ENCODE peak calls at places on chromosomes 13 and 19, in seven cellular contexts. One of them, this sample, is unnamed.

GRCh38 chr19:17616961-17617806 is 61.7 kb downstream of the COLGALT1 start:
- DNase-seq in activated T-cell treated with anti-CD3 and anti-CD28 coated beads, Interleukin-2, amount 50 U/mL, for 24 hours: no peak
- DNase-seq in fibroblast of the conjunctiva: no peak
- DNase-seq in stimulated activated CD8-positive, alpha-beta memory T cell treated with anti-CD3 and anti-CD28 coated beads, Interleukin-12 subunit alpha, Interleukin-12 subunit beta, amount 100 ng/mL, for 4 hours: no peak
- DNase-seq in activated CD4-positive, alpha-beta T cell treated with anti-CD3 and anti-CD28 coated beads, Interleukin-2, amount 50 U/mL, for 24 hours: no peak
- DNase-seq in SHP77: no peak
- DNase-seq in brain microvascular endothelial cell: peak
- DNase-seq in this sample: no peak

GRCh38 chr13:30331331-30331771 is 24.0 kb upstream of the KATNAL1 start:
- DNase-seq in activated CD4-positive, alpha-beta T cell treated with anti-CD3 and anti-CD28 coated beads, Interleukin-2, amount 50 U/mL, for 24 hours: no peak
- DNase-seq in SHP77: no peak
- DNase-seq in activated T-cell treated with anti-CD3 and anti-CD28 coated beads, Interleukin-2, amount 50 U/mL, for 24 hours: no peak
- DNase-seq in stimulated activated CD8-positive, alpha-beta memory T cell treated with anti-CD3 and anti-CD28 coated beads, Interleukin-12 subunit alpha, Interleukin-12 subunit beta, amount 100 ng/mL, for 4 hours: no peak
- DNase-seq in fibroblast of the conjunctiva: no peak
- DNase-seq in brain microvascular endothelial cell: no peak
- DNase-seq in this sample: no peak

GRCh38 chr13:40052954-40053353 is 397.5 kb downstream of the COG6 start:
- DNase-seq in stimulated activated CD8-positive, alpha-beta memory T cell treated with anti-CD3 and anti-CD28 coated beads, Interleukin-12 subunit alpha, Interleukin-12 subunit beta, amount 100 ng/mL, for 4 hours: no peak
- DNase-seq in activated CD4-positive, alpha-beta T cell treated with anti-CD3 and anti-CD28 coated beads, Interleukin-2, amount 50 U/mL, for 24 hours: no peak
- DNase-seq in fibroblast of the conjunctiva: no peak
- DNase-seq in brain microvascular endothelial cell: no peak
- DNase-seq in SHP77: no peak
- DNase-seq in activated T-cell treated with anti-CD3 and anti-CD28 coated beads, Interleukin-2, amount 50 U/mL, for 24 hours: no peak
- DNase-seq in this sample: no peak

GRCh38 chr13:37429976-37430375 is 168.6 kb downstream of the POSTN start:
- DNase-seq in activated CD4-positive, alpha-beta T cell treated with anti-CD3 and anti-CD28 coated beads, Interleukin-2, amount 50 U/mL, for 24 hours: no peak
- DNase-seq in stimulated activated CD8-positive, alpha-beta memory T cell treated with anti-CD3 and anti-CD28 coated beads, Interleukin-12 subunit alpha, Interleukin-12 subunit beta, amount 100 ng/mL, for 4 hours: no peak
- DNase-seq in brain microvascular endothelial cell: peak
- DNase-seq in fibroblast of the conjunctiva: peak
- DNase-seq in activated T-cell treated with anti-CD3 and anti-CD28 coated beads, Interleukin-2, amount 50 U/mL, for 24 hours: no peak
- DNase-seq in SHP77: no peak
- DNase-seq in this sample: no peak

GRCh38 chr19:35776102-35776788 is 881 bp downstream of the ARHGAP33 start:
- DNase-seq in SHP77: no peak
- DNase-seq in fibroblast of the conjunctiva: no peak
- DNase-seq in activated CD4-positive, alpha-beta T cell treated with anti-CD3 and anti-CD28 coated beads, Interleukin-2, amount 50 U/mL, for 24 hours: no peak
- DNase-seq in brain microvascular endothelial cell: no peak
- DNase-seq in activated T-cell treated with anti-CD3 and anti-CD28 coated beads, Interleukin-2, amount 50 U/mL, for 24 hours: no peak
- DNase-seq in stimulated activated CD8-positive, alpha-beta memory T cell treated with anti-CD3 and anti-CD28 coated beads, Interleukin-12 subunit alpha, Interleukin-12 subunit beta, amount 100 ng/mL, for 4 hours: no peak
- DNase-seq in this sample: no peak

GRCh38 chr13:72960541-72960940 is 98.3 kb upstream of the KLF5 start:
- DNase-seq in activated T-cell treated with anti-CD3 and anti-CD28 coated beads, Interleukin-2, amount 50 U/mL, for 24 hours: no peak
- DNase-seq in brain microvascular endothelial cell: no peak
- DNase-seq in SHP77: no peak
- DNase-seq in stimulated activated CD8-positive, alpha-beta memory T cell treated with anti-CD3 and anti-CD28 coated beads, Interleukin-12 subunit alpha, Interleukin-12 subunit beta, amount 100 ng/mL, for 4 hours: no peak
- DNase-seq in activated CD4-positive, alpha-beta T cell treated with anti-CD3 and anti-CD28 coated beads, Interleukin-2, amount 50 U/mL, for 24 hours: no peak
- DNase-seq in fibroblast of the conjunctiva: no peak
- DNase-seq in this sample: no peak

GRCh38 chr13:99941086-99941485 is 30.5 kb downstream of the ZIC5 start:
- DNase-seq in brain microvascular endothelial cell: no peak
- DNase-seq in stimulated activated CD8-positive, alpha-beta memory T cell treated with anti-CD3 and anti-CD28 coated beads, Interleukin-12 subunit alpha, Interleukin-12 subunit beta, amount 100 ng/mL, for 4 hours: no peak
- DNase-seq in fibroblast of the conjunctiva: no peak
- DNase-seq in activated CD4-positive, alpha-beta T cell treated with anti-CD3 and anti-CD28 coated beads, Interleukin-2, amount 50 U/mL, for 24 hours: no peak
- DNase-seq in SHP77: peak
- DNase-seq in activated T-cell treated with anti-CD3 and anti-CD28 coated beads, Interleukin-2, amount 50 U/mL, for 24 hours: no peak
- DNase-seq in this sample: no peak

GRCh38 chr19:32865326-32865725 is 4.2 kb downstream of the SLC7A9 start:
- DNase-seq in SHP77: no peak
- DNase-seq in stimulated activated CD8-positive, alpha-beta memory T cell treated with anti-CD3 and anti-CD28 coated beads, Interleukin-12 subunit alpha, Interleukin-12 subunit beta, amount 100 ng/mL, for 4 hours: no peak
- DNase-seq in activated T-cell treated with anti-CD3 and anti-CD28 coated beads, Interleukin-2, amount 50 U/mL, for 24 hours: no peak
- DNase-seq in brain microvascular endothelial cell: no peak
- DNase-seq in activated CD4-positive, alpha-beta T cell treated with anti-CD3 and anti-CD28 coated beads, Interleukin-2, amount 50 U/mL, for 24 hours: no peak
- DNase-seq in fibroblast of the conjunctiva: no peak
- DNase-seq in this sample: no peak

GRCh38 chr13:113086991-113087922 is 18.3 kb upstream of the F7 start:
- DNase-seq in fibroblast of the conjunctiva: no peak
- DNase-seq in stimulated activated CD8-positive, alpha-beta memory T cell treated with anti-CD3 and anti-CD28 coated beads, Interleukin-12 subunit alpha, Interleukin-12 subunit beta, amount 100 ng/mL, for 4 hours: no peak
- DNase-seq in SHP77: no peak
- DNase-seq in activated CD4-positive, alpha-beta T cell treated with anti-CD3 and anti-CD28 coated beads, Interleukin-2, amount 50 U/mL, for 24 hours: no peak
- DNase-seq in activated T-cell treated with anti-CD3 and anti-CD28 coated beads, Interleukin-2, amount 50 U/mL, for 24 hours: no peak
- DNase-seq in brain microvascular endothelial cell: no peak
- DNase-seq in this sample: no peak

GRCh38 chr19:40717880-40718773 is 1.2 kb downstream of the ITPKC start:
- DNase-seq in fibroblast of the conjunctiva: no peak
- DNase-seq in activated CD4-positive, alpha-beta T cell treated with anti-CD3 and anti-CD28 coated beads, Interleukin-2, amount 50 U/mL, for 24 hours: no peak
- DNase-seq in SHP77: no peak
- DNase-seq in stimulated activated CD8-positive, alpha-beta memory T cell treated with anti-CD3 and anti-CD28 coated beads, Interleukin-12 subunit alpha, Interleukin-12 subunit beta, amount 100 ng/mL, for 4 hours: no peak
- DNase-seq in activated T-cell treated with anti-CD3 and anti-CD28 coated beads, Interleukin-2, amount 50 U/mL, for 24 hours: no peak
- DNase-seq in brain microvascular endothelial cell: no peak
- DNase-seq in this sample: no peak

GRCh38 chr13:67120872-67121531 is 109.1 kb downstream of the PCDH9 start:
- DNase-seq in activated T-cell treated with anti-CD3 and anti-CD28 coated beads, Interleukin-2, amount 50 U/mL, for 24 hours: no peak
- DNase-seq in brain microvascular endothelial cell: no peak
- DNase-seq in SHP77: no peak
- DNase-seq in activated CD4-positive, alpha-beta T cell treated with anti-CD3 and anti-CD28 coated beads, Interleukin-2, amount 50 U/mL, for 24 hours: no peak
- DNase-seq in stimulated activated CD8-positive, alpha-beta memory T cell treated with anti-CD3 and anti-CD28 coated beads, Interleukin-12 subunit alpha, Interleukin-12 subunit beta, amount 100 ng/mL, for 4 hours: no peak
- DNase-seq in fibroblast of the conjunctiva: peak
- DNase-seq in this sample: no peak

GRCh38 chr13:95579303-95579702 is 26.8 kb downstream of the CLDN10 start:
- DNase-seq in stimulated activated CD8-positive, alpha-beta memory T cell treated with anti-CD3 and anti-CD28 coated beads, Interleukin-12 subunit alpha, Interleukin-12 subunit beta, amount 100 ng/mL, for 4 hours: no peak
- DNase-seq in fibroblast of the conjunctiva: no peak
- DNase-seq in brain microvascular endothelial cell: no peak
- DNase-seq in SHP77: no peak
- DNase-seq in activated T-cell treated with anti-CD3 and anti-CD28 coated beads, Interleukin-2, amount 50 U/mL, for 24 hours: no peak
- DNase-seq in activated CD4-positive, alpha-beta T cell treated with anti-CD3 and anti-CD28 coated beads, Interleukin-2, amount 50 U/mL, for 24 hours: no peak
- DNase-seq in this sample: no peak

GRCh38 chr13:50365683-50366391 is 350.6 kb downstream of the KCNRG start:
- DNase-seq in stimulated activated CD8-positive, alpha-beta memory T cell treated with anti-CD3 and anti-CD28 coated beads, Interleukin-12 subunit alpha, Interleukin-12 subunit beta, amount 100 ng/mL, for 4 hours: no peak
- DNase-seq in activated CD4-positive, alpha-beta T cell treated with anti-CD3 and anti-CD28 coated beads, Interleukin-2, amount 50 U/mL, for 24 hours: peak
- DNase-seq in activated T-cell treated with anti-CD3 and anti-CD28 coated beads, Interleukin-2, amount 50 U/mL, for 24 hours: peak
- DNase-seq in SHP77: peak
- DNase-seq in brain microvascular endothelial cell: no peak
- DNase-seq in fibroblast of the conjunctiva: no peak
- DNase-seq in this sample: peak

GRCh38 chr19:1237754-1238372 is at the start of gene CBARP:
- DNase-seq in stimulated activated CD8-positive, alpha-beta memory T cell treated with anti-CD3 and anti-CD28 coated beads, Interleukin-12 subunit alpha, Interleukin-12 subunit beta, amount 100 ng/mL, for 4 hours: no peak
- DNase-seq in activated T-cell treated with anti-CD3 and anti-CD28 coated beads, Interleukin-2, amount 50 U/mL, for 24 hours: peak
- DNase-seq in fibroblast of the conjunctiva: no peak
- DNase-seq in activated CD4-positive, alpha-beta T cell treated with anti-CD3 and anti-CD28 coated beads, Interleukin-2, amount 50 U/mL, for 24 hours: no peak
- DNase-seq in SHP77: peak
- DNase-seq in brain microvascular endothelial cell: no peak
- DNase-seq in this sample: no peak

GRCh38 chr13:95643471-95643813 is 1.1 kb downstream of the DZIP1 start:
- DNase-seq in stimulated activated CD8-positive, alpha-beta memory T cell treated with anti-CD3 and anti-CD28 coated beads, Interleukin-12 subunit alpha, Interleukin-12 subunit beta, amount 100 ng/mL, for 4 hours: no peak
- DNase-seq in fibroblast of the conjunctiva: no peak
- DNase-seq in SHP77: peak
- DNase-seq in activated T-cell treated with anti-CD3 and anti-CD28 coated beads, Interleukin-2, amount 50 U/mL, for 24 hours: no peak
- DNase-seq in activated CD4-positive, alpha-beta T cell treated with anti-CD3 and anti-CD28 coated beads, Interleukin-2, amount 50 U/mL, for 24 hours: no peak
- DNase-seq in brain microvascular endothelial cell: peak
- DNase-seq in this sample: no peak

GRCh38 chr19:5961969-5962945 is 15.7 kb downstream of the RANBP3 start:
- DNase-seq in activated T-cell treated with anti-CD3 and anti-CD28 coated beads, Interleukin-2, amount 50 U/mL, for 24 hours: peak
- DNase-seq in SHP77: peak
- DNase-seq in brain microvascular endothelial cell: peak
- DNase-seq in stimulated activated CD8-positive, alpha-beta memory T cell treated with anti-CD3 and anti-CD28 coated beads, Interleukin-12 subunit alpha, Interleukin-12 subunit beta, amount 100 ng/mL, for 4 hours: no peak
- DNase-seq in activated CD4-positive, alpha-beta T cell treated with anti-CD3 and anti-CD28 coated beads, Interleukin-2, amount 50 U/mL, for 24 hours: peak
- DNase-seq in fibroblast of the conjunctiva: no peak
- DNase-seq in this sample: peak

GRCh38 chr13:45068036-45069001 is 52.0 kb upstream of the GTF2F2 start:
- DNase-seq in stimulated activated CD8-positive, alpha-beta memory T cell treated with anti-CD3 and anti-CD28 coated beads, Interleukin-12 subunit alpha, Interleukin-12 subunit beta, amount 100 ng/mL, for 4 hours: no peak
- DNase-seq in activated CD4-positive, alpha-beta T cell treated with anti-CD3 and anti-CD28 coated beads, Interleukin-2, amount 50 U/mL, for 24 hours: no peak
- DNase-seq in SHP77: peak
- DNase-seq in activated T-cell treated with anti-CD3 and anti-CD28 coated beads, Interleukin-2, amount 50 U/mL, for 24 hours: no peak
- DNase-seq in brain microvascular endothelial cell: no peak
- DNase-seq in fibroblast of the conjunctiva: no peak
- DNase-seq in this sample: no peak

GRCh38 chr19:49256691-49257090 is 68.3 kb downstream of the SLC6A16 start:
- DNase-seq in fibroblast of the conjunctiva: no peak
- DNase-seq in brain microvascular endothelial cell: no peak
- DNase-seq in activated CD4-positive, alpha-beta T cell treated with anti-CD3 and anti-CD28 coated beads, Interleukin-2, amount 50 U/mL, for 24 hours: no peak
- DNase-seq in activated T-cell treated with anti-CD3 and anti-CD28 coated beads, Interleukin-2, amount 50 U/mL, for 24 hours: no peak
- DNase-seq in SHP77: no peak
- DNase-seq in stimulated activated CD8-positive, alpha-beta memory T cell treated with anti-CD3 and anti-CD28 coated beads, Interleukin-12 subunit alpha, Interleukin-12 subunit beta, amount 100 ng/mL, for 4 hours: no peak
- DNase-seq in this sample: no peak

GRCh38 chr19:1888385-1888784 is 3.1 kb upstream of the ABHD17A start:
- DNase-seq in SHP77: no peak
- DNase-seq in activated T-cell treated with anti-CD3 and anti-CD28 coated beads, Interleukin-2, amount 50 U/mL, for 24 hours: no peak
- DNase-seq in brain microvascular endothelial cell: no peak
- DNase-seq in stimulated activated CD8-positive, alpha-beta memory T cell treated with anti-CD3 and anti-CD28 coated beads, Interleukin-12 subunit alpha, Interleukin-12 subunit beta, amount 100 ng/mL, for 4 hours: no peak
- DNase-seq in fibroblast of the conjunctiva: no peak
- DNase-seq in activated CD4-positive, alpha-beta T cell treated with anti-CD3 and anti-CD28 coated beads, Interleukin-2, amount 50 U/mL, for 24 hours: no peak
- DNase-seq in this sample: no peak

GRCh38 chr19:34337747-34338146 is 27.2 kb upstream of the GPI start:
- DNase-seq in fibroblast of the conjunctiva: no peak
- DNase-seq in activated CD4-positive, alpha-beta T cell treated with anti-CD3 and anti-CD28 coated beads, Interleukin-2, amount 50 U/mL, for 24 hours: no peak
- DNase-seq in activated T-cell treated with anti-CD3 and anti-CD28 coated beads, Interleukin-2, amount 50 U/mL, for 24 hours: no peak
- DNase-seq in brain microvascular endothelial cell: no peak
- DNase-seq in stimulated activated CD8-positive, alpha-beta memory T cell treated with anti-CD3 and anti-CD28 coated beads, Interleukin-12 subunit alpha, Interleukin-12 subunit beta, amount 100 ng/mL, for 4 hours: no peak
- DNase-seq in SHP77: no peak
- DNase-seq in this sample: no peak

GRCh38 chr13:40440990-40441820 is 225.2 kb downstream of the FOXO1 start:
- DNase-seq in activated CD4-positive, alpha-beta T cell treated with anti-CD3 and anti-CD28 coated beads, Interleukin-2, amount 50 U/mL, for 24 hours: no peak
- DNase-seq in fibroblast of the conjunctiva: peak
- DNase-seq in stimulated activated CD8-positive, alpha-beta memory T cell treated with anti-CD3 and anti-CD28 coated beads, Interleukin-12 subunit alpha, Interleukin-12 subunit beta, amount 100 ng/mL, for 4 hours: no peak
- DNase-seq in SHP77: peak
- DNase-seq in brain microvascular endothelial cell: no peak
- DNase-seq in activated T-cell treated with anti-CD3 and anti-CD28 coated beads, Interleukin-2, amount 50 U/mL, for 24 hours: no peak
- DNase-seq in this sample: no peak

GRCh38 chr19:32566246-32566830 is 14.7 kb upstream of the PDCD5 start:
- DNase-seq in SHP77: no peak
- DNase-seq in brain microvascular endothelial cell: peak
- DNase-seq in activated CD4-positive, alpha-beta T cell treated with anti-CD3 and anti-CD28 coated beads, Interleukin-2, amount 50 U/mL, for 24 hours: no peak
- DNase-seq in activated T-cell treated with anti-CD3 and anti-CD28 coated beads, Interleukin-2, amount 50 U/mL, for 24 hours: no peak
- DNase-seq in fibroblast of the conjunctiva: no peak
- DNase-seq in stimulated activated CD8-positive, alpha-beta memory T cell treated with anti-CD3 and anti-CD28 coated beads, Interleukin-12 subunit alpha, Interleukin-12 subunit beta, amount 100 ng/mL, for 4 hours: no peak
- DNase-seq in this sample: no peak

GRCh38 chr13:104586010-104586746 is 1520.0 kb upstream of the SLC10A2 start:
- DNase-seq in brain microvascular endothelial cell: peak
- DNase-seq in SHP77: peak
- DNase-seq in stimulated activated CD8-positive, alpha-beta memory T cell treated with anti-CD3 and anti-CD28 coated beads, Interleukin-12 subunit alpha, Interleukin-12 subunit beta, amount 100 ng/mL, for 4 hours: no peak
- DNase-seq in activated CD4-positive, alpha-beta T cell treated with anti-CD3 and anti-CD28 coated beads, Interleukin-2, amount 50 U/mL, for 24 hours: no peak
- DNase-seq in fibroblast of the conjunctiva: peak
- DNase-seq in activated T-cell treated with anti-CD3 and anti-CD28 coated beads, Interleukin-2, amount 50 U/mL, for 24 hours: no peak
- DNase-seq in this sample: no peak

GRCh38 chr19:49555600-49556411 is 24.6 kb downstream of the NOSIP start:
- DNase-seq in brain microvascular endothelial cell: no peak
- DNase-seq in activated CD4-positive, alpha-beta T cell treated with anti-CD3 and anti-CD28 coated beads, Interleukin-2, amount 50 U/mL, for 24 hours: peak
- DNase-seq in activated T-cell treated with anti-CD3 and anti-CD28 coated beads, Interleukin-2, amount 50 U/mL, for 24 hours: peak
- DNase-seq in stimulated activated CD8-positive, alpha-beta memory T cell treated with anti-CD3 and anti-CD28 coated beads, Interleukin-12 subunit alpha, Interleukin-12 subunit beta, amount 100 ng/mL, for 4 hours: no peak
- DNase-seq in fibroblast of the conjunctiva: peak
- DNase-seq in SHP77: no peak
- DNase-seq in this sample: no peak

GRCh38 chr13:101258071-101258470 is 158.2 kb downstream of the NALCN start:
- DNase-seq in activated T-cell treated with anti-CD3 and anti-CD28 coated beads, Interleukin-2, amount 50 U/mL, for 24 hours: peak
- DNase-seq in fibroblast of the conjunctiva: peak
- DNase-seq in SHP77: peak
- DNase-seq in brain microvascular endothelial cell: peak
- DNase-seq in stimulated activated CD8-positive, alpha-beta memory T cell treated with anti-CD3 and anti-CD28 coated beads, Interleukin-12 subunit alpha, Interleukin-12 subunit beta, amount 100 ng/mL, for 4 hours: peak
- DNase-seq in activated CD4-positive, alpha-beta T cell treated with anti-CD3 and anti-CD28 coated beads, Interleukin-2, amount 50 U/mL, for 24 hours: peak
- DNase-seq in this sample: peak

GRCh38 chr13:68636784-68637183 is 1406.6 kb upstream of the PCDH9 start:
- DNase-seq in brain microvascular endothelial cell: no peak
- DNase-seq in stimulated activated CD8-positive, alpha-beta memory T cell treated with anti-CD3 and anti-CD28 coated beads, Interleukin-12 subunit alpha, Interleukin-12 subunit beta, amount 100 ng/mL, for 4 hours: no peak
- DNase-seq in activated T-cell treated with anti-CD3 and anti-CD28 coated beads, Interleukin-2, amount 50 U/mL, for 24 hours: no peak
- DNase-seq in activated CD4-positive, alpha-beta T cell treated with anti-CD3 and anti-CD28 coated beads, Interleukin-2, amount 50 U/mL, for 24 hours: no peak
- DNase-seq in fibroblast of the conjunctiva: no peak
- DNase-seq in SHP77: no peak
- DNase-seq in this sample: no peak

GRCh38 chr13:48942131-48942530 is 33.6 kb upstream of the FNDC3A start:
- DNase-seq in SHP77: no peak
- DNase-seq in activated T-cell treated with anti-CD3 and anti-CD28 coated beads, Interleukin-2, amount 50 U/mL, for 24 hours: no peak
- DNase-seq in brain microvascular endothelial cell: peak
- DNase-seq in stimulated activated CD8-positive, alpha-beta memory T cell treated with anti-CD3 and anti-CD28 coated beads, Interleukin-12 subunit alpha, Interleukin-12 subunit beta, amount 100 ng/mL, for 4 hours: no peak
- DNase-seq in fibroblast of the conjunctiva: no peak
- DNase-seq in activated CD4-positive, alpha-beta T cell treated with anti-CD3 and anti-CD28 coated beads, Interleukin-2, amount 50 U/mL, for 24 hours: no peak
- DNase-seq in this sample: no peak

GRCh38 chr13:99590519-99591011 is 89.3 kb downstream of the TM9SF2 start:
- DNase-seq in fibroblast of the conjunctiva: no peak
- DNase-seq in activated CD4-positive, alpha-beta T cell treated with anti-CD3 and anti-CD28 coated beads, Interleukin-2, amount 50 U/mL, for 24 hours: no peak
- DNase-seq in SHP77: no peak
- DNase-seq in brain microvascular endothelial cell: peak
- DNase-seq in stimulated activated CD8-positive, alpha-beta memory T cell treated with anti-CD3 and anti-CD28 coated beads, Interleukin-12 subunit alpha, Interleukin-12 subunit beta, amount 100 ng/mL, for 4 hours: no peak
- DNase-seq in activated T-cell treated with anti-CD3 and anti-CD28 coated beads, Interleukin-2, amount 50 U/mL, for 24 hours: no peak
- DNase-seq in this sample: no peak

GRCh38 chr13:39676315-39676876 is 20.9 kb downstream of the COG6 start:
- DNase-seq in brain microvascular endothelial cell: peak
- DNase-seq in SHP77: peak
- DNase-seq in activated CD4-positive, alpha-beta T cell treated with anti-CD3 and anti-CD28 coated beads, Interleukin-2, amount 50 U/mL, for 24 hours: peak
- DNase-seq in stimulated activated CD8-positive, alpha-beta memory T cell treated with anti-CD3 and anti-CD28 coated beads, Interleukin-12 subunit alpha, Interleukin-12 subunit beta, amount 100 ng/mL, for 4 hours: no peak
- DNase-seq in activated T-cell treated with anti-CD3 and anti-CD28 coated beads, Interleukin-2, amount 50 U/mL, for 24 hours: no peak
- DNase-seq in fibroblast of the conjunctiva: peak
- DNase-seq in this sample: no peak

GRCh38 chr13:89239361-89240127 is 1568.4 kb downstream of the SLITRK5 start:
- DNase-seq in stimulated activated CD8-positive, alpha-beta memory T cell treated with anti-CD3 and anti-CD28 coated beads, Interleukin-12 subunit alpha, Interleukin-12 subunit beta, amount 100 ng/mL, for 4 hours: no peak
- DNase-seq in SHP77: no peak
- DNase-seq in activated CD4-positive, alpha-beta T cell treated with anti-CD3 and anti-CD28 coated beads, Interleukin-2, amount 50 U/mL, for 24 hours: no peak
- DNase-seq in fibroblast of the conjunctiva: no peak
- DNase-seq in activated T-cell treated with anti-CD3 and anti-CD28 coated beads, Interleukin-2, amount 50 U/mL, for 24 hours: no peak
- DNase-seq in brain microvascular endothelial cell: no peak
- DNase-seq in this sample: no peak

GRCh38 chr19:16366433-16367268 is 42.0 kb downstream of the KLF2 start:
- DNase-seq in brain microvascular endothelial cell: no peak
- DNase-seq in SHP77: no peak
- DNase-seq in stimulated activated CD8-positive, alpha-beta memory T cell treated with anti-CD3 and anti-CD28 coated beads, Interleukin-12 subunit alpha, Interleukin-12 subunit beta, amount 100 ng/mL, for 4 hours: no peak
- DNase-seq in fibroblast of the conjunctiva: no peak
- DNase-seq in activated T-cell treated with anti-CD3 and anti-CD28 coated beads, Interleukin-2, amount 50 U/mL, for 24 hours: no peak
- DNase-seq in activated CD4-positive, alpha-beta T cell treated with anti-CD3 and anti-CD28 coated beads, Interleukin-2, amount 50 U/mL, for 24 hours: no peak
- DNase-seq in this sample: no peak

GRCh38 chr13:43132911-43133310 is 109.5 kb downstream of the DNAJC15 start:
- DNase-seq in activated T-cell treated with anti-CD3 and anti-CD28 coated beads, Interleukin-2, amount 50 U/mL, for 24 hours: no peak
- DNase-seq in fibroblast of the conjunctiva: no peak
- DNase-seq in SHP77: no peak
- DNase-seq in stimulated activated CD8-positive, alpha-beta memory T cell treated with anti-CD3 and anti-CD28 coated beads, Interleukin-12 subunit alpha, Interleukin-12 subunit beta, amount 100 ng/mL, for 4 hours: no peak
- DNase-seq in activated CD4-positive, alpha-beta T cell treated with anti-CD3 and anti-CD28 coated beads, Interleukin-2, amount 50 U/mL, for 24 hours: no peak
- DNase-seq in brain microvascular endothelial cell: no peak
- DNase-seq in this sample: no peak

GRCh38 chr13:42405665-42406390 is 133.9 kb downstream of the AKAP11 start:
- DNase-seq in activated T-cell treated with anti-CD3 and anti-CD28 coated beads, Interleukin-2, amount 50 U/mL, for 24 hours: peak
- DNase-seq in activated CD4-positive, alpha-beta T cell treated with anti-CD3 and anti-CD28 coated beads, Interleukin-2, amount 50 U/mL, for 24 hours: peak
- DNase-seq in fibroblast of the conjunctiva: peak
- DNase-seq in stimulated activated CD8-positive, alpha-beta memory T cell treated with anti-CD3 and anti-CD28 coated beads, Interleukin-12 subunit alpha, Interleukin-12 subunit beta, amount 100 ng/mL, for 4 hours: no peak
- DNase-seq in SHP77: no peak
- DNase-seq in brain microvascular endothelial cell: peak
- DNase-seq in this sample: no peak

GRCh38 chr13:30364133-30364532 is 56.8 kb upstream of the KATNAL1 start:
- DNase-seq in brain microvascular endothelial cell: no peak
- DNase-seq in SHP77: no peak
- DNase-seq in fibroblast of the conjunctiva: no peak
- DNase-seq in activated CD4-positive, alpha-beta T cell treated with anti-CD3 and anti-CD28 coated beads, Interleukin-2, amount 50 U/mL, for 24 hours: no peak
- DNase-seq in stimulated activated CD8-positive, alpha-beta memory T cell treated with anti-CD3 and anti-CD28 coated beads, Interleukin-12 subunit alpha, Interleukin-12 subunit beta, amount 100 ng/mL, for 4 hours: no peak
- DNase-seq in activated T-cell treated with anti-CD3 and anti-CD28 coated beads, Interleukin-2, amount 50 U/mL, for 24 hours: no peak
- DNase-seq in this sample: no peak

GRCh38 chr19:3275068-3275582 is 50.7 kb downstream of the CELF5 start:
- DNase-seq in brain microvascular endothelial cell: peak
- DNase-seq in SHP77: peak
- DNase-seq in activated CD4-positive, alpha-beta T cell treated with anti-CD3 and anti-CD28 coated beads, Interleukin-2, amount 50 U/mL, for 24 hours: peak
- DNase-seq in fibroblast of the conjunctiva: no peak
- DNase-seq in activated T-cell treated with anti-CD3 and anti-CD28 coated beads, Interleukin-2, amount 50 U/mL, for 24 hours: no peak
- DNase-seq in stimulated activated CD8-positive, alpha-beta memory T cell treated with anti-CD3 and anti-CD28 coated beads, Interleukin-12 subunit alpha, Interleukin-12 subunit beta, amount 100 ng/mL, for 4 hours: no peak
- DNase-seq in this sample: peak

GRCh38 chr19:43739836-43740235 is 14.9 kb downstream of the SMG9 start:
- DNase-seq in fibroblast of the conjunctiva: no peak
- DNase-seq in activated CD4-positive, alpha-beta T cell treated with anti-CD3 and anti-CD28 coated beads, Interleukin-2, amount 50 U/mL, for 24 hours: no peak
- DNase-seq in stimulated activated CD8-positive, alpha-beta memory T cell treated with anti-CD3 and anti-CD28 coated beads, Interleukin-12 subunit alpha, Interleukin-12 subunit beta, amount 100 ng/mL, for 4 hours: no peak
- DNase-seq in SHP77: no peak
- DNase-seq in activated T-cell treated with anti-CD3 and anti-CD28 coated beads, Interleukin-2, amount 50 U/mL, for 24 hours: no peak
- DNase-seq in brain microvascular endothelial cell: no peak
- DNase-seq in this sample: no peak

GRCh38 chr19:52600639-52601024 is 30.5 kb downstream of the ZNF701 start:
- DNase-seq in fibroblast of the conjunctiva: no peak
- DNase-seq in activated T-cell treated with anti-CD3 and anti-CD28 coated beads, Interleukin-2, amount 50 U/mL, for 24 hours: no peak
- DNase-seq in stimulated activated CD8-positive, alpha-beta memory T cell treated with anti-CD3 and anti-CD28 coated beads, Interleukin-12 subunit alpha, Interleukin-12 subunit beta, amount 100 ng/mL, for 4 hours: no peak
- DNase-seq in SHP77: no peak
- DNase-seq in activated CD4-positive, alpha-beta T cell treated with anti-CD3 and anti-CD28 coated beads, Interleukin-2, amount 50 U/mL, for 24 hours: no peak
- DNase-seq in brain microvascular endothelial cell: no peak
- DNase-seq in this sample: no peak

GRCh38 chr13:46321494-46322225 is 65.4 kb downstream of the RUBCNL start:
- DNase-seq in brain microvascular endothelial cell: peak
- DNase-seq in activated T-cell treated with anti-CD3 and anti-CD28 coated beads, Interleukin-2, amount 50 U/mL, for 24 hours: peak
- DNase-seq in stimulated activated CD8-positive, alpha-beta memory T cell treated with anti-CD3 and anti-CD28 coated beads, Interleukin-12 subunit alpha, Interleukin-12 subunit beta, amount 100 ng/mL, for 4 hours: peak
- DNase-seq in SHP77: peak
- DNase-seq in fibroblast of the conjunctiva: peak
- DNase-seq in activated CD4-positive, alpha-beta T cell treated with anti-CD3 and anti-CD28 coated beads, Interleukin-2, amount 50 U/mL, for 24 hours: peak
- DNase-seq in this sample: peak